ENCODE peak calls at places on chromosomes 6 and 20, in four cellular contexts. One of them, this sample, is unnamed.

GRCh38 chr6:144661101-144661806 is 376.1 kb downstream of the UTRN start:
- DNase-seq in IMR-90: peak
- DNase-seq in H1: no peak
- DNase-seq in fibroblast of mammary gland: peak
- DNase-seq in this sample: peak

GRCh38 chr20:20446001-20446400 is 78.1 kb downstream of the INSM1 start:
- DNase-seq in fibroblast of mammary gland: no peak
- DNase-seq in IMR-90: no peak
- DNase-seq in H1: no peak
- DNase-seq in this sample: no peak

GRCh38 chr6:89940225-89941027 is 46.2 kb downstream of the GJA10 start:
- DNase-seq in fibroblast of mammary gland: peak
- DNase-seq in H1: peak
- DNase-seq in IMR-90: peak
- DNase-seq in this sample: peak

GRCh38 chr6:3884007-3884745 is 35.0 kb downstream of the FAM50B start:
- DNase-seq in fibroblast of mammary gland: peak
- DNase-seq in IMR-90: peak
- DNase-seq in H1: no peak
- DNase-seq in this sample: peak

GRCh38 chr6:129498950-129499870 is 210.8 kb downstream of the ARHGAP18 start:
- DNase-seq in fibroblast of mammary gland: peak
- DNase-seq in IMR-90: peak
- DNase-seq in H1: no peak
- DNase-seq in this sample: peak

GRCh38 chr6:77231438-77232305 is 231.6 kb downstream of the HTR1B start:
- DNase-seq in H1: no peak
- DNase-seq in fibroblast of mammary gland: peak
- DNase-seq in IMR-90: peak
- DNase-seq in this sample: peak

GRCh38 chr20:57388953-57389694 is 2.1 kb upstream of the RBM38 start:
- DNase-seq in H1: no peak
- DNase-seq in IMR-90: peak
- DNase-seq in fibroblast of mammary gland: peak
- DNase-seq in this sample: peak

GRCh38 chr6:137880633-137881521 is 13.8 kb downstream of the TNFAIP3 start:
- DNase-seq in IMR-90: no peak
- DNase-seq in fibroblast of mammary gland: no peak
- DNase-seq in H1: no peak
- DNase-seq in this sample: no peak

GRCh38 chr20:57968111-57968510 is 258.3 kb upstream of the PMEPA1 start:
- DNase-seq in fibroblast of mammary gland: no peak
- DNase-seq in H1: no peak
- DNase-seq in IMR-90: no peak
- DNase-seq in this sample: no peak

GRCh38 chr6:7590918-7591302 is 912 bp downstream of the SNRNP48 start:
- DNase-seq in fibroblast of mammary gland: peak
- DNase-seq in IMR-90: peak
- DNase-seq in H1: no peak
- DNase-seq in this sample: peak

GRCh38 chr6:15287670-15288069 is 41.8 kb downstream of the JARID2 start:
- DNase-seq in H1: no peak
- DNase-seq in IMR-90: no peak
- DNase-seq in fibroblast of mammary gland: no peak
- DNase-seq in this sample: no peak

GRCh38 chr6:33994198-33995045 is 151.5 kb downstream of the GRM4 start:
- DNase-seq in H1: no peak
- DNase-seq in fibroblast of mammary gland: no peak
- DNase-seq in IMR-90: no peak
- DNase-seq in this sample: no peak

DNA sequence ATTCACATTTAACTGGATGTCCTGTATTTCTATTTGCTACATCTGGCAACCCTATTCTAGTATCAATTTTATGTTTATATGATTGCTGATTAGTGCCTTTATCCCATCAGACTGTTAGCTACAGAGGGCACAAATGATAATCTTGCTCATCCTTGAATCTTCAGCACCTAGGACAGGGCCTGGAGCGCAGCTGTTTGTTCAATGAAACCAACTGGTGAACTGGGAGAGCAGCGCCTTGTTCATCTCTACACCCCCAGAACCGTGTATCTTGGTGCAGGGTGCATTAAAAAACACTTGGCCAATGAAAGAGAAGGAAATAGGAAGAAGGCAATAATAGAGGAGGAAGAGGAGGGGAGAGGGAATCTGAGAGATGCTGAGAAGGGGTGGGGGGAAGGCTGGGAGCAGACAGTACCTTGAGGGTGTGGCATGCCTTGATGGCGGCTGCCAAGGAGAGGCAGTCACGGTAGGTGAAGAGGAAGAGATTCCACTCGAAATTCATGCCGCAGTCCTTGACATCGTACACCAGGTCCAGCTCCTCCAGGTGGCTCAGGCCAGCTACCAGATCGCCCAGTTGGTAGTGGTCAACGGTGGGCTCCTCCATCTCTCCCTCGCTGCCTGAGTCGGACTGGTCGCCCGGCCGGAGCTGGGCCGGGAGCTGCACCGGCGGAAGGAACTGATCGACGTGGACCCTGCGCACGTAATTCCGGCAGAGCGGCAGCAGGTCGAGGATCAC is 15.5 kb downstream of the TMEM151B start:
- DNase-seq in H1: no peak
- DNase-seq in IMR-90: peak
- DNase-seq in fibroblast of mammary gland: no peak
- DNase-seq in this sample: no peak
- TF ChIP-seq CTCF in H1: no peak
- TF ChIP-seq CTCF in IMR-90: no peak
- TF ChIP-seq CTCF in fibroblast of mammary gland: no peak
- TF ChIP-seq CTCF in this sample: no peak

GRCh38 chr6:32192608-32193039 is at the start of gene GPSM3:
- DNase-seq in IMR-90: peak
- DNase-seq in fibroblast of mammary gland: no peak
- DNase-seq in H1: no peak
- DNase-seq in this sample: peak
- H3K4me3 ChIP-seq in IMR-90: no peak
- H3K4me3 ChIP-seq in fibroblast of mammary gland: no peak
- H3K4me3 ChIP-seq in H1: peak
- H3K4me3 ChIP-seq in this sample: peak

GRCh38 chr20:34579191-34579661 is 20.7 kb downstream of the MAP1LC3A start:
- DNase-seq in fibroblast of mammary gland: peak
- DNase-seq in IMR-90: peak
- DNase-seq in H1: no peak
- DNase-seq in this sample: peak
- TF ChIP-seq CTCF in fibroblast of mammary gland: peak
- TF ChIP-seq CTCF in IMR-90: peak
- TF ChIP-seq CTCF in H1: no peak
- TF ChIP-seq CTCF in this sample: peak

GRCh38 chr6:42787018-42787611 is 5.3 kb downstream of the BICRAL start:
- DNase-seq in fibroblast of mammary gland: no peak
- DNase-seq in H1: no peak
- DNase-seq in IMR-90: no peak
- DNase-seq in this sample: no peak
- H3K4me3 ChIP-seq in fibroblast of mammary gland: no peak
- H3K4me3 ChIP-seq in H1: peak
- H3K4me3 ChIP-seq in IMR-90: no peak
- H3K4me3 ChIP-seq in this sample: no peak

DNA sequence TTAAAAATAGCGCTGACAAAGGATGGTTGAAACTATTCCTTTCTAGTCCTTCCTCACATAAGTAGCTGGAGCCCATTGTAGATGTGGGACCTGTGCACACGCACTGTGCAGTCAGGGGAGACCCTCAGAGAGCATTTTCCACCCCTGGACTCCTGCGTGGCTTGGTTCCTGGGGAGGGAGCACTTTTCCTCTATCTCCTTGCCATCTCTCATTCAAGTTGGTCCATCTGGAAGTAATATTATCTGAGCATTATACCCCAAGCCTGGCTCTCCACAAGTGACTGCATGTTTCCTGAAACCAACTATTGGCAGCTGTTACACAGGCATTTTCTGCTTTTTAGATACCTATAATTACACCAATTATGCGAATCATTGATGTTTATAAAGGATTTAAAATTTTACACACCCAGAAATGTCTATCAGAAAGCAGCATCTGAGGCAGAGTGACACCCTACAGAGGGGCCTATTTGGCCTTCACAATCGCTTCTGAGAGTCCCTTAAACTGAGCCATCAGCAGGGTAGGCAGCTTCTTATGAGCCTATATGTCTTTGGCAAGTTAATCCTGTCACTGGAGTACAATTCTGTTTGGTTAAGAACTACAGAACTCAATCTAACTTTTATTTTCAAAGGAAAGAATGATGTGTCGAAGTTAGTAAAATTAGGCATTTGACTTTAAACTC is 18.7 kb downstream of the SOX4 start:
- DNase-seq in H1: no peak
- DNase-seq in IMR-90: no peak
- DNase-seq in fibroblast of mammary gland: no peak
- DNase-seq in this sample: no peak
- TF ChIP-seq CTCF in H1: no peak
- TF ChIP-seq CTCF in IMR-90: no peak
- TF ChIP-seq CTCF in fibroblast of mammary gland: no peak
- TF ChIP-seq CTCF in this sample: no peak

GRCh38 chr20:44014807-44015732 is 100.4 kb downstream of the TOX2 start:
- DNase-seq in H1: no peak
- DNase-seq in IMR-90: no peak
- DNase-seq in fibroblast of mammary gland: peak
- DNase-seq in this sample: no peak
- H3K4me3 ChIP-seq in H1: no peak
- H3K4me3 ChIP-seq in IMR-90: no peak
- H3K4me3 ChIP-seq in fibroblast of mammary gland: no peak
- H3K4me3 ChIP-seq in this sample: no peak

GRCh38 chr6:14281831-14282230 is 164.3 kb downstream of the CD83 start:
- DNase-seq in IMR-90: no peak
- DNase-seq in H1: no peak
- DNase-seq in fibroblast of mammary gland: no peak
- DNase-seq in this sample: no peak

GRCh38 chr6:14280006-14280510 is 162.5 kb downstream of the CD83 start:
- DNase-seq in H1: no peak
- DNase-seq in IMR-90: no peak
- DNase-seq in fibroblast of mammary gland: no peak
- DNase-seq in this sample: no peak

GRCh38 chr6:14282326-14282725 is 164.8 kb downstream of the CD83 start:
- DNase-seq in H1: no peak
- DNase-seq in IMR-90: no peak
- DNase-seq in fibroblast of mammary gland: no peak
- DNase-seq in this sample: no peak

GRCh38 chr6:14282854-14283505 is 165.4 kb downstream of the CD83 start:
- DNase-seq in H1: no peak
- DNase-seq in IMR-90: no peak
- DNase-seq in fibroblast of mammary gland: no peak
- DNase-seq in this sample: no peak

GRCh38 chr6:14280766-14281293 is 163.3 kb downstream of the CD83 start:
- DNase-seq in fibroblast of mammary gland: no peak
- DNase-seq in IMR-90: no peak
- DNase-seq in H1: peak
- DNase-seq in this sample: no peak
- TF ChIP-seq CTCF in fibroblast of mammary gland: peak
- TF ChIP-seq CTCF in IMR-90: no peak
- TF ChIP-seq CTCF in H1: peak
- TF ChIP-seq CTCF in this sample: no peak

GRCh38 chr20:62918137-62918536 is 8.2 kb downstream of the DIDO1 start:
- DNase-seq in IMR-90: no peak
- DNase-seq in fibroblast of mammary gland: no peak
- DNase-seq in H1: no peak
- DNase-seq in this sample: no peak
- H3K4me3 ChIP-seq in IMR-90: no peak
- H3K4me3 ChIP-seq in fibroblast of mammary gland: no peak
- H3K4me3 ChIP-seq in H1: no peak
- H3K4me3 ChIP-seq in this sample: no peak

GRCh38 chr6:105077592-105078463 is 102.0 kb downstream of the POPDC3 start:
- DNase-seq in IMR-90: peak
- DNase-seq in H1: no peak
- DNase-seq in fibroblast of mammary gland: peak
- DNase-seq in this sample: peak
- TF ChIP-seq CTCF in IMR-90: peak
- TF ChIP-seq CTCF in H1: peak
- TF ChIP-seq CTCF in fibroblast of mammary gland: peak
- TF ChIP-seq CTCF in this sample: peak

This sample was measured in AG10803.